ENCODE peak calls at places on chromosomes 7 and 10, in eight cellular contexts. One of them, this sample, is unnamed.

GRCh38 chr7:150738092-150739044 is 1.1 kb downstream of the GIMAP5 start:
- DNase-seq in left lung: no peak
- DNase-seq in WERI-Rb-1: no peak
- DNase-seq in body of pancreas: no peak
- DNase-seq in astrocyte: no peak
- DNase-seq in cardiac muscle cell: no peak
- DNase-seq in right atrium auricular region: no peak
- DNase-seq in gastrocnemius medialis: no peak
- DNase-seq in this sample: no peak

GRCh38 chr7:27868117-27868516 is 128.2 kb downstream of the TAX1BP1 start:
- DNase-seq in WERI-Rb-1: no peak
- DNase-seq in astrocyte: peak; percentile 9
- DNase-seq in gastrocnemius medialis: no peak
- DNase-seq in body of pancreas: no peak
- DNase-seq in right atrium auricular region: no peak
- DNase-seq in left lung: no peak
- DNase-seq in cardiac muscle cell: no peak
- DNase-seq in this sample: no peak

GRCh38 chr7:137943132-137943551 is 58.7 kb downstream of the CREB3L2 start:
- DNase-seq in WERI-Rb-1: no peak
- DNase-seq in right atrium auricular region: peak; percentile 76
- DNase-seq in left lung: no peak
- DNase-seq in cardiac muscle cell: no peak
- DNase-seq in astrocyte: peak; percentile 89
- DNase-seq in gastrocnemius medialis: peak; percentile 27
- DNase-seq in body of pancreas: peak; percentile 31
- DNase-seq in this sample: no peak

GRCh38 chr10:3783721-3784432 is 1.1 kb downstream of the KLF6 start:
- DNase-seq in left lung: no peak
- DNase-seq in WERI-Rb-1: peak; percentile 13
- DNase-seq in gastrocnemius medialis: peak; percentile 87
- DNase-seq in right atrium auricular region: no peak
- DNase-seq in body of pancreas: peak; percentile 74
- DNase-seq in cardiac muscle cell: peak; percentile 44
- DNase-seq in astrocyte: peak; percentile 59
- DNase-seq in this sample: peak; percentile 91

GRCh38 chr7:143287935-143288826 is at the start of gene CASP2:
- DNase-seq in gastrocnemius medialis: peak; percentile 94
- DNase-seq in right atrium auricular region: peak; percentile 96
- DNase-seq in body of pancreas: peak; percentile 99
- DNase-seq in cardiac muscle cell: peak; percentile 97
- DNase-seq in WERI-Rb-1: peak; percentile 94
- DNase-seq in left lung: peak; percentile 98
- DNase-seq in astrocyte: peak; percentile 87
- DNase-seq in this sample: peak; percentile 99

GRCh38 chr7:69624431-69624830 is 26.2 kb downstream of the AUTS2 start:
- DNase-seq in gastrocnemius medialis: no peak
- DNase-seq in right atrium auricular region: no peak
- DNase-seq in cardiac muscle cell: peak; percentile 28
- DNase-seq in left lung: no peak
- DNase-seq in astrocyte: no peak
- DNase-seq in body of pancreas: no peak
- DNase-seq in WERI-Rb-1: no peak
- DNase-seq in this sample: no peak

GRCh38 chr10:121788717-121789116 is 139.1 kb downstream of the ATE1 start:
- DNase-seq in left lung: no peak
- DNase-seq in body of pancreas: no peak
- DNase-seq in astrocyte: no peak
- DNase-seq in WERI-Rb-1: no peak
- DNase-seq in gastrocnemius medialis: no peak
- DNase-seq in cardiac muscle cell: no peak
- DNase-seq in right atrium auricular region: no peak
- DNase-seq in this sample: no peak

GRCh38 chr7:601573-602340 is 82.1 kb upstream of the PDGFA start:
- DNase-seq in right atrium auricular region: peak; percentile 74
- DNase-seq in body of pancreas: no peak
- DNase-seq in WERI-Rb-1: no peak
- DNase-seq in gastrocnemius medialis: no peak
- DNase-seq in cardiac muscle cell: no peak
- DNase-seq in astrocyte: no peak
- DNase-seq in left lung: peak; percentile 68
- DNase-seq in this sample: peak; percentile 62

GRCh38 chr10:44756235-44756634 is 154.9 kb upstream of the TMEM72 start:
- DNase-seq in gastrocnemius medialis: no peak
- DNase-seq in right atrium auricular region: no peak
- DNase-seq in body of pancreas: no peak
- DNase-seq in astrocyte: peak; percentile 98
- DNase-seq in WERI-Rb-1: no peak
- DNase-seq in cardiac muscle cell: no peak
- DNase-seq in left lung: no peak
- DNase-seq in this sample: no peak

GRCh38 chr7:110801502-110801901 is 289.4 kb upstream of the LRRN3 start:
- DNase-seq in right atrium auricular region: no peak
- DNase-seq in left lung: no peak
- DNase-seq in astrocyte: no peak
- DNase-seq in WERI-Rb-1: no peak
- DNase-seq in body of pancreas: no peak
- DNase-seq in cardiac muscle cell: no peak
- DNase-seq in gastrocnemius medialis: no peak
- DNase-seq in this sample: no peak

GRCh38 chr7:124072603-124073324 is 39.9 kb upstream of the TMEM229A start:
- DNase-seq in astrocyte: peak; percentile 74
- DNase-seq in cardiac muscle cell: no peak
- DNase-seq in gastrocnemius medialis: no peak
- DNase-seq in WERI-Rb-1: no peak
- DNase-seq in left lung: no peak
- DNase-seq in body of pancreas: no peak
- DNase-seq in right atrium auricular region: no peak
- DNase-seq in this sample: no peak

GRCh38 chr10:69459101-69459805 is 8.0 kb downstream of the TSPAN15 start:
- DNase-seq in body of pancreas: no peak
- DNase-seq in cardiac muscle cell: no peak
- DNase-seq in left lung: no peak
- DNase-seq in astrocyte: no peak
- DNase-seq in right atrium auricular region: no peak
- DNase-seq in gastrocnemius medialis: no peak
- DNase-seq in WERI-Rb-1: no peak
- DNase-seq in this sample: no peak

GRCh38 chr7:102318482-102318971 is 31.9 kb downstream of the SH2B2 start:
- DNase-seq in astrocyte: peak; percentile 31
- DNase-seq in body of pancreas: peak; percentile 52
- DNase-seq in right atrium auricular region: no peak
- DNase-seq in left lung: no peak
- DNase-seq in gastrocnemius medialis: no peak
- DNase-seq in WERI-Rb-1: no peak
- DNase-seq in cardiac muscle cell: no peak
- DNase-seq in this sample: no peak

GRCh38 chr10:33815776-33816175 is 481.3 kb upstream of the NRP1 start:
- DNase-seq in left lung: no peak
- DNase-seq in cardiac muscle cell: no peak
- DNase-seq in gastrocnemius medialis: no peak
- DNase-seq in WERI-Rb-1: no peak
- DNase-seq in astrocyte: no peak
- DNase-seq in right atrium auricular region: no peak
- DNase-seq in body of pancreas: no peak
- DNase-seq in this sample: no peak

GRCh38 chr7:141737118-141737835 is 881 bp upstream of the SSBP1 start:
- DNase-seq in right atrium auricular region: no peak
- DNase-seq in cardiac muscle cell: no peak
- DNase-seq in astrocyte: no peak
- DNase-seq in left lung: no peak
- DNase-seq in WERI-Rb-1: no peak
- DNase-seq in gastrocnemius medialis: no peak
- DNase-seq in body of pancreas: peak; percentile 16
- DNase-seq in this sample: no peak

GRCh38 chr7:135743907-135744789 is 4.5 kb downstream of the FAM180A start:
- DNase-seq in WERI-Rb-1: no peak
- DNase-seq in cardiac muscle cell: no peak
- DNase-seq in left lung: no peak
- DNase-seq in astrocyte: peak; percentile 86
- DNase-seq in body of pancreas: no peak
- DNase-seq in gastrocnemius medialis: no peak
- DNase-seq in right atrium auricular region: no peak
- DNase-seq in this sample: peak; percentile 28

GRCh38 chr10:26326874-26327273 is 110.3 kb downstream of the GAD2 start:
- DNase-seq in body of pancreas: no peak
- DNase-seq in WERI-Rb-1: no peak
- DNase-seq in gastrocnemius medialis: no peak
- DNase-seq in astrocyte: no peak
- DNase-seq in right atrium auricular region: no peak
- DNase-seq in cardiac muscle cell: no peak
- DNase-seq in left lung: no peak
- DNase-seq in this sample: no peak

GRCh38 chr7:137828456-137828855 is 18.3 kb downstream of the DGKI start:
- DNase-seq in cardiac muscle cell: peak; percentile 55
- DNase-seq in astrocyte: no peak
- DNase-seq in gastrocnemius medialis: no peak
- DNase-seq in right atrium auricular region: no peak
- DNase-seq in body of pancreas: no peak
- DNase-seq in WERI-Rb-1: no peak
- DNase-seq in left lung: no peak
- DNase-seq in this sample: no peak

GRCh38 chr10:44950326-44951225 is 9.0 kb upstream of the RASSF4 start:
- DNase-seq in WERI-Rb-1: no peak
- DNase-seq in gastrocnemius medialis: no peak
- DNase-seq in left lung: no peak
- DNase-seq in astrocyte: no peak
- DNase-seq in right atrium auricular region: peak; percentile 40
- DNase-seq in cardiac muscle cell: no peak
- DNase-seq in body of pancreas: no peak
- DNase-seq in this sample: no peak

GRCh38 chr10:36033808-36034207 is 391.7 kb upstream of the FZD8 start:
- DNase-seq in right atrium auricular region: no peak
- DNase-seq in body of pancreas: no peak
- DNase-seq in left lung: no peak
- DNase-seq in WERI-Rb-1: no peak
- DNase-seq in cardiac muscle cell: no peak
- DNase-seq in astrocyte: no peak
- DNase-seq in gastrocnemius medialis: no peak
- DNase-seq in this sample: no peak

DNA sequence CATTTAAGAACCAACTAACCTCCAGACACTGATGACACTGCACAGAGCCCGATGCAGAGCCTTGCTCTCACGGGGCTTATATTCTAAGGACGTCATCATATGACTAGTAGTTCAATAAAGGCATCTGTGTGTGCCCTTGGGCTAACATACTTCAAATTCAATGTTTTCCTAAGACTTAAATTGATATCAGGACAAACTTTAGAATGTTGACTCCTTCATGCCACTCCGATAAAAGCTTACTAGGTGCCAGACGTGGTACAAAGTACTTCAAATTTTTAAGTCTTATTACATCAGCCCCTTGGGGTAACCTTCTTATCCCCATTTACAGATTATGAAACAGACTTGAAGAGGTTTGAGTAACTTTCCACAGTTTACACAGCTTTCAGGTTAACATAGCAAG is 191.1 kb upstream of the PLXNA4 start:
- DNase-seq in WERI-Rb-1: no peak
- DNase-seq in right atrium auricular region: no peak
- DNase-seq in astrocyte: no peak
- DNase-seq in left lung: no peak
- DNase-seq in body of pancreas: no peak
- DNase-seq in gastrocnemius medialis: no peak
- DNase-seq in cardiac muscle cell: no peak
- DNase-seq in this sample: no peak
- TF ChIP-seq CTCF in WERI-Rb-1: no peak
- TF ChIP-seq CTCF in right atrium auricular region: no peak
- TF ChIP-seq CTCF in astrocyte: no peak
- TF ChIP-seq CTCF in left lung: no peak
- TF ChIP-seq CTCF in body of pancreas: no peak
- TF ChIP-seq CTCF in gastrocnemius medialis: no peak
- TF ChIP-seq CTCF in cardiac muscle cell: no peak
- TF ChIP-seq CTCF in this sample: no peak

DNA sequence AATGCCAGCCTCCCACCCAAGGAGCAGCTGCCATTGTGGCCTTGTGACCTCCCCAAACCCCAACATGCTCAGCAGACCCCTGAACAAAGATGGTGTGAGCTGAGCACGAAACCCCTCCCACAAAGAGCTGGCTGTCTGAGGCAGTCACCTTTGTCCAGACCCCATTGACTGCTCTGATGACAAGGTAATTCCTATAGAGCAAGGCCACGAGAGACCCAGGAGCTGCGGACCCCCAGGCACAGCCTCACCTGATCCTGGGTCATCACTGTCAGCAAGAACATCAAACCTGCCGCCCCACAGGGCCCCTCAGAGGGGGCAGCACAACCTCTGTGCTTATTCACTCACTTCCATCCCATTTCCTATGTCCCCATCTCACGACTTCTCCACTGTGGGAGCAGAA is 102.6 kb downstream of the CPXM2 start:
- DNase-seq in body of pancreas: no peak
- DNase-seq in gastrocnemius medialis: no peak
- DNase-seq in right atrium auricular region: no peak
- DNase-seq in WERI-Rb-1: no peak
- DNase-seq in astrocyte: no peak
- DNase-seq in left lung: no peak
- DNase-seq in cardiac muscle cell: no peak
- DNase-seq in this sample: no peak
- H3K9me3 ChIP-seq in body of pancreas: no peaks in the 10 kb centered on the region
- H3K9me3 ChIP-seq in gastrocnemius medialis: no peaks in the 10 kb centered on the region
- H3K9me3 ChIP-seq in right atrium auricular region: no peaks in the 10 kb centered on the region
- H3K9me3 ChIP-seq in WERI-Rb-1: peaks cover 15% of the 10 kb centered on the region
- H3K9me3 ChIP-seq in astrocyte: peaks cover 4% of the 10 kb centered on the region
- H3K9me3 ChIP-seq in left lung: no peaks in the 10 kb centered on the region
- H3K9me3 ChIP-seq in cardiac muscle cell: no peaks in the 10 kb centered on the region
- H3K9me3 ChIP-seq in this sample: no peaks in the 10 kb centered on the region

DNA sequence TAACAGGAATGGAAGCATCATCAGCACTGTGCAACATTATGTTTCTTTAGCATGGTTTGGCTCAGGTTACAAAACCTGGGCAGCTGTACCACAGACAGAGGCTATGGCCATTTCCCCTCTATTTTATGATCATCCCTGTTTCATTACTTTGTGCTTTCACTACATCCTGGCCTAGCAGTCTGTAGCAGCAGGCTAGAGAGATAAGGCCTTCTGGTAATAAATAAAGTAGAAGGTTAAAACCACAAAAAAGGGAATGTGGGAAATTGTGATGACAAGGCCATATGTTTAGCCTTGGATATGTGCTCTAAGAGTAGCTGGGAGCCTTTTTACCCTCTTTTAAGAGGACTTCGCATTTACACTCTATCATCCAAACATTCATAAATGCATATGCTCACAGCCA is 266.2 kb upstream of the PHF14 start:
- DNase-seq in astrocyte: peak; percentile 2
- DNase-seq in right atrium auricular region: no peak
- DNase-seq in gastrocnemius medialis: no peak
- DNase-seq in WERI-Rb-1: no peak
- DNase-seq in body of pancreas: no peak
- DNase-seq in cardiac muscle cell: no peak
- DNase-seq in left lung: no peak
- DNase-seq in this sample: no peak
- TF ChIP-seq CTCF in astrocyte: no peak
- TF ChIP-seq CTCF in right atrium auricular region: no peak
- TF ChIP-seq CTCF in gastrocnemius medialis: no peak
- TF ChIP-seq CTCF in WERI-Rb-1: no peak
- TF ChIP-seq CTCF in body of pancreas: no peak
- TF ChIP-seq CTCF in cardiac muscle cell: no peak
- TF ChIP-seq CTCF in left lung: no peak
- TF ChIP-seq CTCF in this sample: no peak

DNA sequence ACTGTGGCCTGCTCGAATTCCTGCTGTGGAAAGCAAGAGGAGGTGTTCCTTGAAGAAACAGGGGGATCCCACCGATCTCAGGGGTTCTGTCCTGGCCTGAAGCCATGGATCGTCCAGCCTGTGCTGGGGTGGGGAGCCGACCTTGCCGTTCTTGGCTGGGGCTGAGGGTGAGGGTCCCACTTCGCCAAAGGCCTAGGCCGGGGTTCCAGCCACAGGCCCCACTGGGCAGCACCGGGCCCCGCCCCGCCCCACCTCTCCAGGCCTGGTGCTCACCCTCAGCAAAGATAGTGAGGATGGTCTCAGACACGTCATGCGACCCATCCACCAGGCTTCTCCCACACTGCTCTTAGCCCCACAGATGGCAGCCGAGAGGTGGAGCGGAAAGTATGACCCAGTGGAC is 51.4 kb upstream of the ZNF716 start:
- DNase-seq in astrocyte: no peak
- DNase-seq in right atrium auricular region: peak; percentile 21
- DNase-seq in cardiac muscle cell: no peak
- DNase-seq in gastrocnemius medialis: no peak
- DNase-seq in body of pancreas: no peak
- DNase-seq in left lung: no peak
- DNase-seq in WERI-Rb-1: no peak
- DNase-seq in this sample: no peak
- H3K9me3 ChIP-seq in astrocyte: no peaks in the 10 kb centered on the region
- H3K9me3 ChIP-seq in right atrium auricular region: no peaks in the 10 kb centered on the region
- H3K9me3 ChIP-seq in cardiac muscle cell: no peaks in the 10 kb centered on the region
- H3K9me3 ChIP-seq in gastrocnemius medialis: no peaks in the 10 kb centered on the region
- H3K9me3 ChIP-seq in body of pancreas: no peaks in the 10 kb centered on the region
- H3K9me3 ChIP-seq in left lung: no peaks in the 10 kb centered on the region
- H3K9me3 ChIP-seq in WERI-Rb-1: peaks cover 3% of the 10 kb centered on the region
- H3K9me3 ChIP-seq in this sample: no peaks in the 10 kb centered on the region